ENCODE peak calls at places on chromosome 6, in six cellular contexts. Y, J, X, Q, V and Z are unnamed samples.

GRCh38 chr6:157229733-157230132 is 93.6 kb downstream of the TMEM242 start:
- DNase-seq in X (no peak), J (no peak), Y (no peak), V (peak), Q (no peak), Z (no peak)

GRCh38 chr6:107216197-107216933 is 101.0 kb upstream of the BEND3 start:
- DNase-seq in V (no peak), Y (no peak), Q (no peak), J (no peak), X (no peak), Z (no peak)

GRCh38 chr6:140909156-140909555 is 1223.6 kb upstream of the GJE1 start:
- DNase-seq in V (no peak), X (no peak), Y (peak), Q (no peak), J (peak), Z (no peak)

GRCh38 chr6:7087066-7087465 is 20.7 kb upstream of the RREB1 start:
- DNase-seq in V (peak), J (peak), Y (no peak), Q (no peak), X (no peak), Z (peak)

GRCh38 chr6:6753301-6753700 is 164.8 kb downstream of the LY86 start:
- DNase-seq in Q (no peak), V (no peak), X (no peak), Y (no peak), J (no peak), Z (no peak)

GRCh38 chr6:18263561-18264337 is 581 bp downstream of the DEK start:
- DNase-seq in Y (peak), X (no peak), Q (peak), J (no peak), V (no peak), Z (no peak)

GRCh38 chr6:156963712-156964700 is 186.8 kb downstream of the ARID1B start:
- DNase-seq in Q (peak), X (no peak), J (peak), V (no peak), Y (peak), Z (peak)

GRCh38 chr6:134029495-134030455 is 22.6 kb downstream of the SLC2A12 start:
- DNase-seq in Y (peak), J (peak), Q (peak), X (no peak), V (no peak), Z (peak)

GRCh38 chr6:157879873-157880254 is 56.8 kb downstream of the SNX9 start:
- DNase-seq in Q (peak), V (peak), J (no peak), X (no peak), Y (no peak), Z (no peak)

GRCh38 chr6:134774244-134774643 is 175.7 kb downstream of the ALDH8A1 start:
- DNase-seq in Q (no peak), Y (peak), X (no peak), V (no peak), J (peak), Z (no peak)

GRCh38 chr6:125868996-125869395 is 78.2 kb downstream of the NCOA7 start:
- DNase-seq in Q (peak), V (no peak), J (no peak), X (no peak), Y (no peak), Z (no peak)

GRCh38 chr6:7058250-7058923 is 49.4 kb upstream of the RREB1 start:
- DNase-seq in V (no peak), J (peak), Q (no peak), X (no peak), Y (peak), Z (peak)

GRCh38 chr6:105750089-105750488 is 336.0 kb upstream of the PRDM1 start:
- DNase-seq in Q (no peak), Y (no peak), J (no peak), V (no peak), X (no peak), Z (no peak)

GRCh38 chr6:80196914-80197313 is 90.4 kb downstream of the BCKDHB start:
- DNase-seq in Y (no peak), X (no peak), J (no peak), V (no peak), Q (no peak), Z (no peak)

GRCh38 chr6:35019831-35020230 is 121.3 kb downstream of the TCP11 start:
- DNase-seq in J (no peak), Q (no peak), V (no peak), Y (no peak), X (no peak), Z (no peak)

GRCh38 chr6:84774174-84775158 is 10.1 kb upstream of the TBX18 start:
- DNase-seq in V (peak), X (no peak), Y (peak), J (peak), Q (no peak), Z (peak)

GRCh38 chr6:144143878-144144277 is 6.4 kb upstream of the STX11 start:
- DNase-seq in Y (no peak), X (no peak), Q (no peak), V (no peak), J (no peak), Z (no peak)

GRCh38 chr6:150298029-150298380 is 70.8 kb upstream of the IYD start:
- DNase-seq in X (no peak), V (no peak), J (no peak), Y (no peak), Q (no peak), Z (no peak)

GRCh38 chr6:157226761-157227160 is 96.6 kb downstream of the TMEM242 start:
- DNase-seq in X (no peak), Y (no peak), V (no peak), Q (no peak), J (no peak), Z (no peak)

GRCh38 chr6:37127961-37128862 is 41.7 kb upstream of the PIM1 start:
- DNase-seq in V (no peak), Q (no peak), J (peak), X (no peak), Y (peak), Z (peak)

GRCh38 chr6:13274707-13275434 is 53.5 kb downstream of the TBC1D7 start:
- DNase-seq in J (no peak), V (peak), Q (no peak), Y (no peak), X (no peak), Z (no peak)